ENCODE peak calls at places on chromosome 13, in five cellular contexts. M, Q, U, H and A are unnamed samples.

GRCh38 chr13:99961634-99962033 is 9.9 kb downstream of the ZIC5 start:
- DNase-seq in M (no peak), H (no peak), Q (no peak), U (no peak), A (no peak)

GRCh38 chr13:20090349-20090748 is 70.5 kb downstream of the GJA3 start:
- DNase-seq in H (no peak), U (no peak), M (no peak), Q (no peak), A (no peak)

GRCh38 chr13:114194853-114195252 is 15.8 kb downstream of the CFAP97D2 start:
- DNase-seq in Q (no peak), U (no peak), H (no peak), M (no peak), A (no peak)

GRCh38 chr13:98475521-98475920 is 101.4 kb downstream of the STK24 start:
- DNase-seq in H (no peak), M (peak), U (no peak), Q (no peak), A (no peak)

GRCh38 chr13:59424661-59425060 is 739.1 kb downstream of the DIAPH3 start:
- DNase-seq in M (no peak), H (no peak), Q (peak), U (no peak), A (no peak)

GRCh38 chr13:113413178-113413897 is 40.0 kb downstream of the ADPRHL1 start:
- DNase-seq in M (no peak), Q (no peak), U (no peak), H (no peak), A (no peak)

GRCh38 chr13:105518086-105518485 is 1017.4 kb downstream of the EFNB2 start:
- DNase-seq in U (no peak), Q (peak), H (no peak), M (no peak), A (no peak)

GRCh38 chr13:97257800-97258799 is 36.0 kb downstream of the MBNL2 start:
- DNase-seq in H (no peak), M (no peak), U (peak), Q (peak), A (no peak)

GRCh38 chr13:36445278-36445677 is 13.0 kb downstream of the CCNA1 start:
- DNase-seq in U (no peak), Q (no peak), M (no peak), H (no peak), A (no peak)

GRCh38 chr13:110000534-110001345 is 214.4 kb upstream of the IRS2 start:
- DNase-seq in Q (peak), H (no peak), U (no peak), M (no peak), A (no peak)

GRCh38 chr13:95636853-95637252 is 7.7 kb downstream of the DZIP1 start:
- DNase-seq in Q (no peak), U (no peak), M (no peak), H (no peak), A (no peak)

GRCh38 chr13:44109986-44110640 is 230.4 kb downstream of the LACC1 start:
- DNase-seq in H (no peak), U (no peak), M (no peak), Q (no peak), A (no peak)

GRCh38 chr13:30676672-30677071 is 58.7 kb upstream of the ALOX5AP start:
- DNase-seq in Q (peak), U (no peak), H (no peak), M (no peak), A (no peak)

GRCh38 chr13:110431851-110432294 is 124.8 kb downstream of the COL4A2 start:
- DNase-seq in H (no peak), U (no peak), Q (no peak), M (peak), A (no peak)

GRCh38 chr13:109233293-109233692 is 553.1 kb downstream of the IRS2 start:
- DNase-seq in H (no peak), M (no peak), Q (no peak), U (no peak), A (no peak)

GRCh38 chr13:38630780-38631179 is 56.1 kb upstream of the FREM2 start:
- DNase-seq in Q (peak), H (no peak), M (no peak), U (no peak), A (no peak)

GRCh38 chr13:30615851-30616311 is 1.8 kb upstream of the USPL1 start:
- DNase-seq in Q (peak), M (peak), U (no peak), H (peak), A (peak)

GRCh38 chr13:40981949-40982348 is 37.2 kb downstream of the ELF1 start:
- DNase-seq in U (no peak), M (no peak), H (no peak), Q (no peak), A (no peak)
- H3K4me2 ChIP-seq in U (peak), M (no peak), H (peak), Q (no peak), A (peak)

GRCh38 chr13:70747305-70747704 is 639.1 kb upstream of the KLHL1 start:
- DNase-seq in U (no peak), Q (no peak), H (no peak), M (no peak), A (no peak)
- H2AFZ ChIP-seq in U (no peak), Q (no peak), H (no peak), M (no peak), A (no peak)

GRCh38 chr13:51683537-51684050 is 99.3 kb downstream of the WDFY2 start:
- DNase-seq in H (no peak), U (no peak), M (no peak), Q (no peak), A (peak)

GRCh38 chr13:51688937-51689336 is 104.7 kb downstream of the WDFY2 start:
- DNase-seq in M (no peak), Q (peak), U (no peak), H (no peak), A (no peak)

GRCh38 chr13:51689597-51689996 is 105.3 kb downstream of the WDFY2 start:
- DNase-seq in Q (no peak), U (no peak), M (no peak), H (no peak), A (no peak)

GRCh38 chr13:51684076-51684475 is 99.8 kb downstream of the WDFY2 start:
- DNase-seq in U (no peak), M (no peak), Q (peak), H (no peak), A (no peak)

DNA sequence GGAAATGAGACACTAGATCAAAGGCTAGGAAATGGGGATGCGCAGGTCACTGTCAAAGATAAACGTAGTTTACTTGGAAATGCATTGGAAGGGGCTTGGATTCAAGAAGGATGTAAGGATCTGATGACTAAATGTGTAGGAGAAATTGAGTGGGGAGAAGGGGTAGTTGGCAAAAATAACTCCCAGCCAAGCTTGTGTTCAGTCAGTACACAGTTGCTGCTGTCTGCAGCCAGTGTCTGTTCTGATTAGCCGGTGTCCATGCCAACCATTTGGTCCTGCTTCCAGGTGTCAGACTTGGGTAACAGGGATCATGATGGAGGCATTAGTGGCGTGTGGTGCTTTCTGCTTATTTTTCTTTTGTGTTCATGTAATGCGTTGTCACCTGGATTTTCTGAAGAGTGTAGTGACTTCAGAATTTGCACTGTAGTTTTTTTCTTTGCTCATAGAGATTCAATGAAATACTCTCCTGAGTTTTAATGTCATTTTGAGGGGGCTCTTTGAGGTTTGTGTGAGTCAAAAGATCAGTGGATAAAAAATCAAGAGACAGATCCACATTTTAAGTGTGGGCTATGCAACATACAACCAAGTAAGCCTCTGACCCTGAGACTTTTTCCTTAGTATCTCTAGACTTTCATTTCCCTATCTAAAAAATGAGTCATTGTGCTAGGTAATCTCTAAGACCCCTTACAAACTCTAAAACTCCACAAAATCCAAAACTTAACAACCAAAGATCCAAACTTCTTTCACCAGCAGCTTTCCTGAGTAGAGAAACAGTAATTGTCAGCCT is 103.9 kb downstream of the WDFY2 start:
- DNase-seq in M (peak), H (no peak), U (no peak), Q (no peak), A (no peak)
- H3K4me2 ChIP-seq in M (no peak), H (no peak), U (no peak), Q (no peak), A (no peak)

GRCh38 chr13:48457578-48458242 is 44.8 kb upstream of the LPAR6 start:
- DNase-seq in U (no peak), Q (no peak), M (no peak), H (no peak), A (no peak)
- H2AFZ ChIP-seq in U (no peak), Q (no peak), M (no peak), H (no peak), A (no peak)

GRCh38 chr13:48317511-48317981 is 14.0 kb downstream of the RB1 start:
- DNase-seq in H (no peak), Q (no peak), M (no peak), U (no peak), A (no peak)

GRCh38 chr13:48319458-48320395 is 16.2 kb downstream of the RB1 start:
- DNase-seq in M (no peak), Q (peak), H (no peak), U (no peak), A (no peak)

GRCh38 chr13:48318014-48318713 is 14.6 kb downstream of the RB1 start:
- DNase-seq in M (no peak), H (no peak), Q (peak), U (no peak), A (no peak)

GRCh38 chr13:48320396-48320790 is 16.8 kb downstream of the RB1 start:
- DNase-seq in H (no peak), Q (no peak), M (no peak), U (no peak), A (no peak)

DNA sequence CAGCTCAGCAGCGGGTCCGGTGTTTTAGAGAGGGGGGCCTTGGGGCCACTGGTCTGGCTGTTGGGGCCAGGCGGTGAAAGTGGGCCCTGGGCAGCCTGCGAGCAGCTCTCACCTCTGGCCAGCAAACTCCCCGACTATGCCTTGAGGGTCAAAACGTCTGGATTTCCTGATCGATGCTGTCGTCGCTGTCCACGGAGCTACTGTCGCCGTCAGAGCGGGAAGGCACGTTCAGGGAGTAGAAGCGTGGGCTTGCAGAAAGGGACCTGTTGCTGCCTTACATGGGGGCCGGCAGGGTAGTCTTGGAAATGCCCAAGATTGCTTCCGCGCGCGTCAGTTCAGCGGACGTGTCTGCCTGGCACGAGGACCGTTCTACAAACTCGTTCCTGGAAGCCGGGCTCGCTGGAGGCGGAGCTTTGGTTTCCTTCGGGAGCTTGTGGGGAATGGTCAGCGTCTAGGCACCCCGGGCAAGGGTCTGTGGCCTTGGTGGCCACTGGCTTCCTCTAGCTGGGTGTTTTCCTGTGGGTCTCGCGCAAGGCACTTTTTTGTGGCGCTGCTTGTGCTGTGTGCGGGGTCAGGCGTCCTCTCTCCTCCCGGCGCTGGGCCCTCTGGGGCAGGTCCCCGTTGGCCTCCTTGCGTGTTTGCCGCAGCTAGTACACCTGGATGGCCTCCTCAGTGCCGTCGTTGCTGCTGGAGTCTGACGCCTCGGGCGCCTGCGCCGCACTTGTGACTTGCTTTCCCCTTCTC is 15.3 kb downstream of the RB1 start:
- DNase-seq in Q (peak), U (no peak), H (no peak), M (no peak), A (no peak)
- H3K4me2 ChIP-seq in Q (no peak), U (peak), H (no peak), M (no peak), A (no peak)

DNA sequence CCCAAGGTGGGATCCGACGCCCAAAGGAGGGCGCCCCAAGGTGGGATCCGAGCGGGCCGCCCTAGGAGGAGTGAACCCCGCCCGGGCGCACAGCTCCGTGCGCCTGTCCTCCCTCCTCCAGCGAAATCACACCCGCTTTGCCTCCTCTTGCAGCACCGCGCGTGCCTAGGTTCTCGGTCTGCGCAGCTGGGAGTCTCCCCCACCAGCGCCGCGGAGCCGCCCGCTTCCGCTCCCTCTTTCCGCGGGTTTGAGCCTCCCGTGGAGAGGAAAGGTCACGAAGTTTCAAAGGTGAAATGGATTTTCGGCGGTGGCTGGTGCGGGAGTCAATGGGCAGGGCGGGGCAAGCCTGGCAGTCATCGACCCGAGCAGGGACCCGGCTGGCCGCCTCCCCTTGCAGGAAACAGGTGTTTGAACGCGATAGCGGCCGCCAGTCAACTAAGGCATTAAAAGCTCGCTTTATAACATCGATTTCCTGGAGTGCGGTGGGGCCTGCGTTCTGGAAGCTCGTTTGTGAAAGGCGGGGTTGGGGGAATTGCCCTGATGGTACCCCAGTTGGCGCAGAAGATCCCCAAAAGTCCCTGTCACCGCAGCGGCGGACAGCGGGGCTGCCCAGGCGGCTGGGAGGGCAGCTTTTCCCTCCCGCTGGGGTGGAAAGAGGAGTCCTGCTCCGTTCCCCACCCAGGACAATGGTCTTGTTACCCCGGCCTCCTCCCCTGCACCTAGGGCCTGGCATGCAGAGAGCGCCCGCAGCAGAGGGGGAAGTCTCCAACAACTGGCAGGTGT is 9.0 kb upstream of the SOX1 start:
- DNase-seq in M (no peak), H (no peak), U (no peak), Q (no peak), A (no peak)
- H2AFZ ChIP-seq in M (no peak), H (no peak), U (no peak), Q (no peak), A (no peak)

GRCh38 chr13:49540552-49540951 is 44.8 kb downstream of the PHF11 start:
- DNase-seq in M (no peak), H (peak), Q (no peak), U (peak), A (no peak)
- H3K4me2 ChIP-seq in M (no peak), H (peak), Q (peak), U (peak), A (no peak)

GRCh38 chr13:66415444-66415843 is 814.7 kb downstream of the PCDH9 start:
- DNase-seq in Q (no peak), U (no peak), H (no peak), M (no peak), A (no peak)
- H2AFZ ChIP-seq in Q (no peak), U (no peak), H (no peak), M (no peak), A (no peak)

DNA sequence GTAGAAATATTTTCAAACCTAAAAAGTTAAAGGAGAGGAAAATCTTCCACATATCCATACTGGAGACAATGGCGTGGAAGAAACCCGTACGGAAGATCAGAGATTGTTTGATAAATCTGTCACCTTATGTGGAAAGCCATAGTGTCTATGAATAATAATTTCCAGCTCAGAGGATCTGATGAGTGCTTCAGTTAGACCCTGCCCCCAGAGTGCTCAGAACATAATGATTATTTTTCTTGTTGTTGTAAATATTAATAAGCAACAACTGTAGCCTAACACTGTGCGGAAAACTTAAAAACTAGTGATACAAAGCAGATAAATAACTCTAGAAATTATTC is 125.8 kb downstream of the FOXO1 start:
- DNase-seq in U (no peak), M (no peak), Q (no peak), H (no peak), A (no peak)
- H3K4me2 ChIP-seq in U (no peak), M (peak), Q (no peak), H (no peak), A (no peak)

GRCh38 chr13:33725340-33725739 is 92.6 kb upstream of the RFC3 start:
- DNase-seq in H (no peak), Q (no peak), U (no peak), M (no peak), A (no peak)
- H2AFZ ChIP-seq in H (no peak), Q (no peak), U (no peak), M (no peak), A (no peak)